ENCODE peak calls at places on chromosomes 4 and X, in five cellular contexts. S is suprapubic skin, X is spleen, C is body of pancreas, W is ovary. H is an unnamed sample.

GRCh38 chr4:53541577-53542206 is 49.6 kb downstream of the LNX1 start:
- DNase-seq in S (no peak), X (no peak), C (no peak), W (no peak), H (no peak)

GRCh38 chr4:1011022-1011694 is at the start of gene FGFRL1:
- DNase-seq in S (peak; percentile 96), X (peak; percentile 96), C (peak; percentile 96), W (peak; percentile 96), H (peak; percentile 95)

GRCh38 chrX:2351999-2352995 is 148.5 kb downstream of the DHRSX start:
- DNase-seq in S (no peak), X (no peak), C (no peak), W (no peak), H (no peak)

GRCh38 chr4:146132445-146132844 is 43.1 kb upstream of the LSM6 start:
- DNase-seq in S (no peak), X (no peak), C (no peak), W (no peak), H (no peak)

GRCh38 chr4:188400456-188400855 is 261.2 kb downstream of the TRIML1 start:
- DNase-seq in S (no peak), X (no peak), C (no peak), W (no peak), H (no peak)

GRCh38 chr4:84855774-84856173 is 110.7 kb downstream of the WDFY3 start:
- DNase-seq in S (no peak), X (no peak), C (peak; percentile 13), W (no peak), H (no peak)

GRCh38 chr4:71550220-71551190 is 211.7 kb downstream of the SLC4A4 start:
- DNase-seq in S (no peak), X (no peak), C (no peak), W (no peak), H (no peak)

GRCh38 chr4:140095694-140096482 is 58.1 kb downstream of the MAML3 start:
- DNase-seq in S (no peak), X (no peak), C (no peak), W (no peak), H (peak; percentile 52)

GRCh38 chr4:59339631-59340030 is 1860.5 kb upstream of the ADGRL3 start:
- DNase-seq in S (no peak), X (no peak), C (no peak), W (no peak), H (no peak)

GRCh38 chr4:8585721-8586161 is 5.5 kb downstream of the GPR78 start:
- DNase-seq in S (peak; percentile 53), X (peak; percentile 49), C (no peak), W (no peak), H (no peak)

GRCh38 chr4:7775396-7775795 is 164.3 kb downstream of the AFAP1 start:
- DNase-seq in S (no peak), X (peak; percentile 12), C (no peak), W (peak; percentile 11), H (no peak)

GRCh38 chr4:48681856-48682255 is 98.2 kb downstream of the FRYL start:
- DNase-seq in S (no peak), X (no peak), C (no peak), W (no peak), H (no peak)

GRCh38 chr4:144461906-144462305 is 184.1 kb upstream of the HHIP start:
- DNase-seq in S (no peak), X (no peak), C (no peak), W (no peak), H (no peak)

GRCh38 chr4:170102426-170102825 is 12.7 kb upstream of the AADAT start:
- DNase-seq in S (no peak), X (no peak), C (no peak), W (no peak), H (no peak)

GRCh38 chrX:8873102-8873501 is 71.9 kb upstream of the FAM9A start:
- DNase-seq in S (no peak), X (no peak), C (no peak), W (no peak), H (no peak)

GRCh38 chr4:11337287-11337686 is 91.4 kb downstream of the HS3ST1 start:
- DNase-seq in S (no peak), X (no peak), C (no peak), W (no peak), H (no peak)

GRCh38 chr4:127782275-127783025 is at the start of gene HSPA4L:
- DNase-seq in S (peak; percentile 86), X (peak; percentile 82), C (no peak), W (no peak), H (peak; percentile 62)

GRCh38 chr4:139655116-139655515 is 10.5 kb upstream of the MGST2 start:
- DNase-seq in S (no peak), X (no peak), C (no peak), W (no peak), H (peak; percentile 40)

GRCh38 chrX:153494061-153494460 is 719 bp upstream of the BGN start:
- DNase-seq in S (no peak), X (no peak), C (no peak), W (no peak), H (no peak)
- H3K27ac ChIP-seq in S (no peak overlapping the region), X (no peak overlapping the region), C (no peak overlapping the region), W (no peak overlapping the region), H (peak overlapping the region; percentile 68)

GRCh38 chr4:183504064-183504929 is 561 bp upstream of the ING2 start:
- DNase-seq in S (peak; percentile 99), X (peak; percentile 100), C (peak; percentile 100), W (peak; percentile 100), H (peak; percentile 99)
- TF ChIP-seq POLR2A in S (no peak), X (peak; percentile 65), C (peak; percentile 84), W (peak; percentile 61), H (no peak)

GRCh38 chrX:108312938-108313337 is 125.3 kb downstream of the COL4A6 start:
- DNase-seq in S (no peak), X (no peak), C (no peak), W (no peak), H (peak; percentile 66)
- H3K27ac ChIP-seq in S (no peak overlapping the region), X (no peak overlapping the region), C (no peak overlapping the region), W (no peak overlapping the region), H (peak overlapping the region; percentile 27)

DNA sequence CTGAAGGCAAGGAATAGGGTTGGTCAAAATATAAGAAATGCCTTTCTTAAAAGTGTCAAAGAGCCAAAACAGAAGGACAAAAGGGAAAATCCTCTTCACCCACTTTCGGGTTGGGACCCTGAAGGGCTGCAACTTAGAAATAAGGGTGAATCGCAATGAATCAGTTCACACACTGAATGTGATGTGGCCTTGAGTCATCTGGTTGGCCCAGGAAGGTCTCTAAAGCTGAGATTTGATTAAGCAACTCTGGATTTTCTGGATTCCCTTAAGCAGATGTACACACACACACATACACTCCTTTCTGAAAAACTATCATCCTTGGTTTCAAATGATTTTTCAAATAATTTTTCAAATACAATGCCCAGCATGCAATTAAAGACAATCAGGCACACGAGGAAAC is 13.1 kb downstream of the TAB3 start:
- DNase-seq in S (no peak), X (no peak), C (no peak), W (no peak), H (no peak)
- TF ChIP-seq POLR2A in S (no peak), X (no peak), C (no peak), W (no peak), H (no peak)

DNA sequence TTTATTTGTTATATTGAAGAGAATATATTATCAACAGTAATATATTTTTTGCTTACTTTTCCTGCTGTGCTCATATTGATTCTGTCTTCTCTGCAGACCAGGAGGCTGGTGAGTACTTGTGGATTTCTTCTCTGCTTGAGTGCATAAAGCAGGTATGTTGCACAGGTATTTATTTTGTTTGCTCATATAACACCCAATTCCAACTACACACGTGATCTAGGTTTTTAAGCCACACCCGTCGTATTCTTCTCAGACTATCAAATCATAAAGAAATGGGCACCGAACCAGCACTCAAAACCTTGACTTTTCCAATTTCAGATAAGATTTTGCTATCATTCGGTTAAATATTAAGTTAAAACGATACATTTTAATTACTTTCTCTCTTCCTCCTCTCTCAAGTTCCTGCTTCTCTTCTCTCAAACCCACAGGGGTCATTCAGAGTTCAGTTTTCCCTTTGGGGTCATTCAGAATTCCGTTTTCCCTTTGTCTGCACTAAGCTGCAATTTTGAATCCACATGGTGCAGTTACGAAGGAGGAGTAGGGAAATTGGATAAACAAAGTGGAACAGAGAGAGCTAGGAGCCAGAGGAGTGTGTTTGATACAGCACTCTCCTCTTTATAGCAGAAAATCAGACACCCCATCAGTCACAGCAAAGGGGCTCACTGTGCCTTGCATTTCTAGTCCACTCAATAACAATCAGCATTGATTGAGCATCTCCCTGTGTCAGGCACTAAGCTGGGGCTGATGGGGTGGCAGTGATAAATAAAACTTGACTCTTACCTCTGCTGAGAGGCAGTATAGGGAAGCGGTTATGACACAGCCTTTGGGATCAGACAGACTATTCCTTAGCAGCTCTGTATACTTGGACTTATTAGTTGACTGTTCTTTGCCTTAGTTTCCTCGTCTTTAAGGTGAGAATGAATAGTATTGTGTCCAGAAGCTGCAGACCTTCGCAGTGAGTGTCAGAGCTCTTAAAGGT is at the start of gene ADH1C:
- DNase-seq in S (no peak), X (no peak), C (no peak), W (no peak), H (peak; percentile 13)
- H3K27ac ChIP-seq in S (no peak within 1 kb of the TSS), X (no peak within 1 kb of the TSS), C (peak within 1 kb of the TSS; percentile 57), W (no peak within 1 kb of the TSS), H (peak within 1 kb of the TSS; percentile 7)